ENCODE peak calls at places on chromosomes 16 and 17, in eight cellular contexts. J, Z, R, K, D, G, B and Q are unnamed samples.
A peak's percentile ranks its signal among the peaks of the same experiment; 100 is the strongest.

GRCh38 chr17:48134912-48135480 is 27.4 kb downstream of the SNX11 start:
- DNase-seq in R (no peak), D (no peak), B (no peak), Z (no peak), G (no peak), K (no peak), J (no peak), Q (no peak)

GRCh38 chr16:13402601-13403000 is 501.2 kb downstream of the SHISA9 start:
- DNase-seq in R (no peak), D (no peak), J (no peak), B (no peak), K (no peak), G (no peak), Z (no peak), Q (no peak)

GRCh38 chr17:16486373-16487250 is 5.4 kb downstream of the LRRC75A start:
- DNase-seq in Z (peak; percentile 92), D (no peak), J (no peak), K (peak; percentile 76), G (peak; percentile 89), B (peak; percentile 81), R (peak; percentile 97), Q (peak; percentile 33)

GRCh38 chr17:66834919-66835454 is at the start of gene CACNG5:
- DNase-seq in J (no peak), B (no peak), D (no peak), R (no peak), G (no peak), K (peak; percentile 17), Z (no peak), Q (no peak)

GRCh38 chr17:75078097-75079022 is 9.4 kb upstream of the SLC16A5 start:
- DNase-seq in R (no peak), B (no peak), Z (no peak), K (peak; percentile 62), G (peak; percentile 68), J (no peak), D (no peak), Q (no peak)

GRCh38 chr17:42403150-42403549 is 14.9 kb upstream of the STAT3 start:
- DNase-seq in D (no peak), J (no peak), R (peak; percentile 28), Z (no peak), G (no peak), K (no peak), B (no peak), Q (no peak)

GRCh38 chr16:67530013-67530939 is 1.6 kb downstream of the RIPOR1 start:
- DNase-seq in K (no peak), R (peak; percentile 65), D (no peak), G (peak; percentile 84), B (peak; percentile 77), J (no peak), Z (peak; percentile 35), Q (no peak)

GRCh38 chr16:25691519-25692091 is at the start of gene HS3ST4:
- DNase-seq in G (no peak), R (peak; percentile 43), B (no peak), J (no peak), Z (no peak), D (no peak), K (no peak), Q (peak; percentile 43)

GRCh38 chr16:30527635-30528178 is 1.3 kb upstream of the ZNF768 start:
- DNase-seq in D (no peak), R (peak; percentile 36), Z (peak; percentile 75), B (no peak), J (no peak), K (peak; percentile 63), G (peak; percentile 57), Q (no peak)

GRCh38 chr16:30525844-30526136 is 576 bp downstream of the ZNF768 start:
- DNase-seq in Z (no peak), K (no peak), J (no peak), B (no peak), D (no peak), R (no peak), G (no peak), Q (no peak)

GRCh38 chr16:30526137-30526822 is at the start of gene ZNF768:
- DNase-seq in Z (no peak), R (no peak), B (peak; percentile 27), D (peak; percentile 25), G (peak; percentile 64), J (no peak), K (no peak), Q (peak; percentile 63)

GRCh38 chr16:30526823-30527634 is 663 bp upstream of the ZNF768 start:
- DNase-seq in J (peak; percentile 82), R (peak; percentile 99), Z (peak; percentile 99), G (peak; percentile 99), B (peak; percentile 97), K (peak; percentile 98), D (peak; percentile 78), Q (peak; percentile 96)

DNA sequence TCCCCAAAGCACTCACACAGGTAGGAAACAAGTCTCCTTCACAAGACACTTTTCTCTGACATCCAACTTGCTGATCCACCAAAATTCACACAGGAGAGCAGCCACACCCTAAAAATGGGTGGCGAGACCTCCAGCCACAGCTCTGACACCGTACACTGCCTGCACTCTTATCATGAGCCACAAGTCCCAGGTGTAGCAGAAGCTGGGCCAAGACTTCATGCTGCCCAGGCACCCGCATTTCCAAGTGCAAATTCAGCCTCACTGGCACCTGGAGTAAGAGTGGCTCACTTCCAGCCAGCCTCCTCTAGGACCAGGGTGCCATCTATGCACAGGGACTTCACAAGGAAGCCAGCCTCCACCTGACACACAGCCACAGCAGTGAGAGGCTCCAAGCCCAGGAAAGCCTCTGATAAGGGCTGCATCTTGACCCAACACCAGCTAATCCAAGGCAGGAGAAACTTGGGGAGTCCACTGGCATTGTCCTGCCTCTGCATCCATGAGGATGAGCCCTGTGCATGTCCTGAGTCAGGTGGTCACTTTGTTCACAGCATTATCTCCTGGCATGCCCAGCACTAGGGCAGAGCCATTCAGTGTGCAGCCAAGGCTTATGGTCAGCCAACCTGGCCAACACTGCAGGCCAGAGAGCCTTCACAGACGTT is 2.6 kb upstream of the ZNF768 start:
- DNase-seq in Z (no peak), R (no peak), J (no peak), D (no peak), G (no peak), B (no peak), K (no peak), Q (no peak)
- H3K27ac ChIP-seq in Z (peak overlapping the region; percentile 99), R (no peak overlapping the region), J (no peak overlapping the region), D (no peak overlapping the region), G (peak overlapping the region; percentile 98), B (peak overlapping the region; percentile 98), K (peak overlapping the region; percentile 97), Q (no peak overlapping the region)

DNA sequence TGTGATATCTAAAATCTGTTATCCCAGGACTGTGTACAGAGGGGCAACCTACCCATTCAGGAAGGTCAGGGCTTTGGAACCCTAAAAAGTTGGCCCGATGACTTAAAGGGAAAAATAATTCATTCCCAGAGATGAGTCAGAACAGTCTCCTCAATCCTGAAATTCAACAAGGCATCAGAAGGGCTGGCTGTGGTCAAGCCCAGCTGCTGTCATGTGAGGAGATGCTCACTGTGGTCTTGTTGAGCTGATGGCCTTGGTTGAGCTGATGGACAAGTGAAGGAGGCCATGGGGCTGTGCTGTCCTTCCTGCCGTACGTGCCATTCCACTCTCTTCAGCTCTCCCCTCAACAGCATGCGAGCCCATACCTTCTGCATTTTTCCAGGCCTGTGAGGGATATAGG is 20.9 kb upstream of the DRG2 start:
- DNase-seq in D (no peak), G (no peak), R (no peak), B (no peak), Z (no peak), J (no peak), K (no peak), Q (no peak)
- H3K27ac ChIP-seq in D (no peak overlapping the region), G (no peak overlapping the region), R (no peak overlapping the region), B (no peak overlapping the region), Z (no peak overlapping the region), J (no peak overlapping the region), K (no peak overlapping the region), Q (no peak overlapping the region)

DNA sequence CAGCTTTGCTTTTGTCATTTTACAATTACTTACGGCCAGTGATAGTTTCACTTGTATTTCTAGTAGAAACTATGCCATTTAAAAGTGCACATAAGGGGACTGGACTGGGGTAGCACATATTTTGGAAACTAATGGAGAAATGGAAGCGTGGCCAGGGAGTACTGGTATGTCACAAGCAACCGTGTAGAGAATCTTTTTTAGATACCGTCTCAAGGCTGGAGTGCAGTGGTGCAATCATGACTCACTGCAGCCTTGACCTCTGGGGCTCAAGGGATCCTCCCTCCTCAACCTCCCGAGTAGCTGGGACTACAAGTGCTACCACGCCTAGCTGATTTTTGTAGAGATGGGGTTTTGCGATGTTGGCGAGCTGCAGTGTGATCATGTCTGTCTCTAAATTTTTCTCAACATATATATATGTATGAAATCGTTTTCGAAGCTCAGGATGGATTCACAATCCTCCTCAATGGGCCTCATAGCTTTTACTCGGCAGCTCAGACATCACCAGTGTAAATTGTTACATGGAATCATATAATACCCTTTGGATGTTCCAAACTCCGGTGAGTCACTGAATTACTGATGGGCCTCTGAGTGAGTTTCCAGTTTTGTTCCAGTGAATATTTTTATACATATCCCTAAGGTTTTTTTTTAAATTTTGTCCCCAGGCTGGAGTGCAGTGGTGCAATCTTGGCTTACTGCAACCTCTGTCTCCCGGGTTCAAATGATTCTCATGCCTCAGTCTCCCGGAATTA is 51.7 kb downstream of the ZNF778 start:
- DNase-seq in G (no peak), Z (no peak), R (no peak), B (no peak), D (no peak), J (no peak), K (no peak), Q (no peak)
- H3K27ac ChIP-seq in G (no peak overlapping the region), Z (no peak overlapping the region), R (no peak overlapping the region), B (no peak overlapping the region), D (no peak overlapping the region), J (peak overlapping the region; percentile 69), K (peak overlapping the region; percentile 51), Q (no peak overlapping the region)

GRCh38 chr17:29112780-29113295 is 67.4 kb downstream of the MYO18A start:
- DNase-seq in Z (peak; percentile 19), K (no peak), J (no peak), R (peak; percentile 28), B (no peak), D (no peak), G (no peak), Q (peak; percentile 51)

GRCh38 chr17:29113334-29113733 is 66.9 kb downstream of the MYO18A start:
- DNase-seq in D (no peak), G (no peak), R (no peak), J (no peak), K (no peak), B (no peak), Z (no peak), Q (no peak)

GRCh38 chr17:29110372-29110757 is 67.4 kb downstream of the PIPOX start:
- DNase-seq in J (no peak), K (no peak), B (no peak), G (no peak), Z (no peak), D (no peak), R (no peak), Q (no peak)

GRCh38 chr17:29114141-29114540 is 66.1 kb downstream of the MYO18A start:
- DNase-seq in Z (no peak), K (no peak), D (no peak), J (no peak), R (no peak), B (no peak), G (no peak), Q (no peak)

DNA sequence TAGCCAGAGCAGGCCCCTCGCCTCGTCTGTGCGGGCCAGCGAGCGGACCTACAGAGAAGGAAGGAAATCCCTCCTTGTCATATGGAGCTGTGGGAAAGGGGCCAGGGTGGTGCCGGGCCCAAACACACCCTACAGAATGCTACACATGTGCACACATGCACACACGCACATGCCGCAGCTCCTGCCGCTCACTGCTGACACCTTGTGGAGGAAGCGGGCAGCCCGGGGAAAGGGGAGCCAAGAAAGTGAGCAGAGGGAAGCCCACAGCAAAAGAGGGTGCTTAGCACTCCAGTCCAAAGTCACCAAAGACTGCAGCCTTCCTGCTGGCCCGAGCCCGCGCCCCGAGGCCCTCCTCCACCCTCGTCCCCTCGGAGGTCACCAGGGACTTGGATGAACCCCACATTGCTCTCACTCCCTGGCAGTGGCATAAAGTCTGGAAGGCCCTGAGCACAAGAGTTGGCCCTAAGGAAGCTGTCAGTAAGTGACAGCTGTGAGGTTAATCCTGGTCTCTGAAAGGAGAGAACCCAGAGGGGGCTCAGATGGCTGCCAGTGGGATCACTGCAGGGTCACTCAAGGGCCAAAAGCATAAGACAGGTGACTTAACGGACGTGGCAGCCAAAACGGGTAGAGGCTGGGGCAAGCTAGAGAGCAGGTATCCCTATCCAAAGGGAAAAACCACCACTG is 68.2 kb downstream of the MYO18A start:
- DNase-seq in Z (peak; percentile 63), R (peak; percentile 72), G (peak; percentile 75), D (peak; percentile 48), B (peak; percentile 62), K (peak; percentile 55), J (no peak), Q (peak; percentile 52)
- H3K27ac ChIP-seq in Z (no peak overlapping the region), R (no peak overlapping the region), G (no peak overlapping the region), D (no peak overlapping the region), B (peak overlapping the region; percentile 73), K (peak overlapping the region; percentile 42), J (no peak overlapping the region), Q (peak overlapping the region; percentile 89)